ENCODE peak calls at places on chromosomes 16 and 17, in four cellular contexts. L, Y, F and W are unnamed samples.

GRCh38 chr16:87441886-87442580 is 49.9 kb downstream of the MAP1LC3B start:
- DNase-seq in L (no peak), Y (no peak), F (no peak), W (no peak)

GRCh38 chr17:50765454-50766221 is 1.7 kb downstream of the ANKRD40CL start:
- DNase-seq in L (no peak), Y (no peak), F (no peak), W (no peak)

GRCh38 chr17:77449908-77450741 is 309.4 kb downstream of the SEC14L1 start:
- DNase-seq in L (peak; percentile 69), Y (peak; percentile 73), F (no peak), W (no peak)

GRCh38 chr17:4968166-4968915 is 724 bp upstream of the SPAG7 start:
- DNase-seq in L (no peak), Y (no peak), F (no peak), W (no peak)

GRCh38 chr17:19386974-19387920 is at the start of gene MFAP4:
- DNase-seq in L (peak; percentile 88), Y (peak; percentile 86), F (no peak), W (no peak)

GRCh38 chr16:52318259-52319008 is 228.5 kb downstream of the TOX3 start:
- DNase-seq in L (no peak), Y (no peak), F (no peak), W (no peak)

GRCh38 chr16:31880322-31880979 is 6.8 kb downstream of the ZNF267 start:
- DNase-seq in L (peak; percentile 59), Y (peak; percentile 61), F (no peak), W (no peak)

GRCh38 chr17:45929344-45929743 is 35.0 kb downstream of the MAPT start:
- DNase-seq in L (no peak), Y (no peak), F (no peak), W (no peak)

GRCh38 chr16:89949121-89949742 is 677 bp downstream of the DEF8 start:
- DNase-seq in L (peak; percentile 39), Y (no peak), F (no peak), W (no peak)

GRCh38 chr16:66050991-66051390 is 315.5 kb upstream of the CDH5 start:
- DNase-seq in L (no peak), Y (no peak), F (no peak), W (no peak)

GRCh38 chr17:49439305-49439672 is 24.6 kb upstream of the PHB1 start:
- DNase-seq in L (no peak), Y (no peak), F (no peak), W (no peak)

GRCh38 chr16:17939052-17939673 is 397.4 kb downstream of the NPIPA8 start:
- DNase-seq in L (no peak), Y (no peak), F (no peak), W (no peak)

GRCh38 chr17:73591278-73592078 is 52.8 kb downstream of the SDK2 start:
- DNase-seq in L (no peak), Y (no peak), F (no peak), W (no peak)

GRCh38 chr17:4708436-4708835 is 2.0 kb upstream of the ARRB2 start:
- DNase-seq in L (no peak), Y (no peak), F (no peak), W (no peak)

GRCh38 chr17:79715318-79716182 is 15.2 kb upstream of the ENPP7 start:
- DNase-seq in L (no peak), Y (no peak), F (no peak), W (no peak)

GRCh38 chr17:55664287-55664686 is 58.4 kb downstream of the TMEM100 start:
- DNase-seq in L (no peak), Y (no peak), F (no peak), W (no peak)

GRCh38 chr16:22262460-22262859 is 34.7 kb upstream of the POLR3E start:
- DNase-seq in L (no peak), Y (no peak), F (no peak), W (no peak)

GRCh38 chr16:1363501-1364041 is 11.8 kb downstream of the GNPTG start:
- DNase-seq in L (peak; percentile 81), Y (peak; percentile 73), F (no peak), W (no peak)

GRCh38 chr16:8713635-8714097 is 39.2 kb downstream of the ABAT start:
- DNase-seq in L (no peak), Y (no peak), F (no peak), W (no peak)